ENCODE peak calls at places on chromosomes 3 and 15, in seven cellular contexts. One of them, this sample, is unnamed.

GRCh38 chr3:114727373-114727772 is 419.7 kb downstream of the ZBTB20 start:
- DNase-seq in A549: no peak
- DNase-seq in HCT116: no peak
- DNase-seq in HepG2: no peak
- DNase-seq in H1: no peak
- DNase-seq in endothelial cell of umbilical vein: no peak
- DNase-seq in K562: no peak
- DNase-seq in this sample: no peak

GRCh38 chr3:11168881-11169805 is 14.8 kb downstream of the HRH1 start:
- DNase-seq in A549: no peak
- DNase-seq in HCT116: no peak
- DNase-seq in HepG2: no peak
- DNase-seq in H1: no peak
- DNase-seq in endothelial cell of umbilical vein: no peak
- DNase-seq in K562: no peak
- DNase-seq in this sample: peak

GRCh38 chr15:82715003-82715402 is 5.3 kb upstream of the AP3B2 start:
- DNase-seq in A549: no peak
- DNase-seq in HCT116: no peak
- DNase-seq in HepG2: no peak
- DNase-seq in H1: no peak
- DNase-seq in endothelial cell of umbilical vein: no peak
- DNase-seq in K562: no peak
- DNase-seq in this sample: no peak

GRCh38 chr3:51720292-51721061 is 13.6 kb downstream of the GRM2 start:
- DNase-seq in A549: no peak
- DNase-seq in HCT116: no peak
- DNase-seq in HepG2: no peak
- DNase-seq in H1: no peak
- DNase-seq in endothelial cell of umbilical vein: no peak
- DNase-seq in K562: no peak
- DNase-seq in this sample: no peak

GRCh38 chr3:142468456-142468855 is 20.6 kb upstream of the XRN1 start:
- DNase-seq in A549: no peak
- DNase-seq in HCT116: no peak
- DNase-seq in HepG2: no peak
- DNase-seq in H1: no peak
- DNase-seq in endothelial cell of umbilical vein: no peak
- DNase-seq in K562: no peak
- DNase-seq in this sample: no peak

GRCh38 chr3:134659391-134660045 is 8.7 kb upstream of the KY start:
- DNase-seq in A549: no peak
- DNase-seq in HCT116: no peak
- DNase-seq in HepG2: no peak
- DNase-seq in H1: no peak
- DNase-seq in endothelial cell of umbilical vein: no peak
- DNase-seq in K562: no peak
- DNase-seq in this sample: peak

GRCh38 chr3:178097576-178097975 is 438.7 kb upstream of the KCNMB2 start:
- DNase-seq in A549: no peak
- DNase-seq in HCT116: no peak
- DNase-seq in HepG2: no peak
- DNase-seq in H1: no peak
- DNase-seq in endothelial cell of umbilical vein: no peak
- DNase-seq in K562: no peak
- DNase-seq in this sample: peak

GRCh38 chr3:38120690-38121450 is 16.1 kb downstream of the ACAA1 start:
- DNase-seq in A549: no peak
- DNase-seq in HCT116: no peak
- DNase-seq in HepG2: no peak
- DNase-seq in H1: no peak
- DNase-seq in endothelial cell of umbilical vein: no peak
- DNase-seq in K562: no peak
- DNase-seq in this sample: no peak

GRCh38 chr15:81897011-81897677 is 148.7 kb downstream of the MEX3B start:
- DNase-seq in A549: no peak
- DNase-seq in HCT116: no peak
- DNase-seq in HepG2: no peak
- DNase-seq in H1: no peak
- DNase-seq in endothelial cell of umbilical vein: no peak
- DNase-seq in K562: no peak
- DNase-seq in this sample: no peak

GRCh38 chr3:217436-217835 is 20.9 kb downstream of the CHL1 start:
- DNase-seq in A549: no peak
- DNase-seq in HCT116: no peak
- DNase-seq in HepG2: no peak
- DNase-seq in H1: no peak
- DNase-seq in endothelial cell of umbilical vein: no peak
- DNase-seq in K562: no peak
- DNase-seq in this sample: no peak

GRCh38 chr15:62412634-62413033 is 247.5 kb upstream of the C2CD4B start:
- DNase-seq in A549: no peak
- DNase-seq in HCT116: no peak
- DNase-seq in HepG2: no peak
- DNase-seq in H1: no peak
- DNase-seq in endothelial cell of umbilical vein: no peak
- DNase-seq in K562: no peak
- DNase-seq in this sample: no peak
- TF ChIP-seq POLR2A in A549: no peak
- TF ChIP-seq POLR2A in HCT116: no peak
- TF ChIP-seq POLR2A in HepG2: no peak
- TF ChIP-seq POLR2A in H1: no peak
- TF ChIP-seq POLR2A in endothelial cell of umbilical vein: no peak
- TF ChIP-seq POLR2A in K562: no peak
- TF ChIP-seq POLR2A in this sample: no peak

DNA sequence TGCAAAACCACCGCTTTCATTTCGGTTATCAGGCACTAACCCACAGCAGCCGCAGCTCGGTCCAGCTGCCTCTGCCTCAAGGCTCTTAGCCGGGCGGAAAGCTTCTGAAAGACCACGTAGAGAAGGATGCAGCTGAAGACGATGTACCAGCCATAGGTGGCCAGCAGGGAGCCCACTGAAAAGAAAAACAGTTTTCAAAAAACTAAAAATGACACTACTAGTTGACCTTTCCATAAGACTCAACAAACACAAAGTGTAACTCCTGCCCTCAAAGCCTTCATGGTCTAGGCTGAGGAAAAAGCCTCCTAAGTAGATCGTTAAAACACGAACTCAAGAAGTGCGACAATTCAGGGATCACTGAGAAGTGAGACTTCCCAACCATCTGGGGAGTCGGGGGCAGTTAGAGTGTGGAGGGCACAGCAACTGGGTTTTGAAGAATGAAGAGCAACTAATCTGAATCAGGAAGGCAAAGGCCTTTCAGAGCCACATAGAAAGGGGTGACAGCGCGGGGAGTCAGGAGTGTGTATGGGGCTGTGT is 716 bp downstream of the SELENOS start:
- DNase-seq in A549: no peak
- DNase-seq in HCT116: no peak
- DNase-seq in HepG2: no peak
- DNase-seq in H1: no peak
- DNase-seq in endothelial cell of umbilical vein: peak
- DNase-seq in K562: peak
- DNase-seq in this sample: peak
- TF ChIP-seq CTCF in A549: peak
- TF ChIP-seq CTCF in HCT116: peak
- TF ChIP-seq CTCF in HepG2: peak
- TF ChIP-seq CTCF in H1: no peak
- TF ChIP-seq CTCF in endothelial cell of umbilical vein: peak
- TF ChIP-seq CTCF in K562: peak
- TF ChIP-seq CTCF in this sample: peak

GRCh38 chr15:68682906-68683490 is 104.2 kb downstream of the CORO2B start:
- DNase-seq in A549: no peak
- DNase-seq in HCT116: no peak
- DNase-seq in HepG2: no peak
- DNase-seq in H1: no peak
- DNase-seq in endothelial cell of umbilical vein: no peak
- DNase-seq in K562: no peak
- DNase-seq in this sample: no peak
- TF ChIP-seq MAX in A549: no peak
- TF ChIP-seq MAX in HCT116: no peak
- TF ChIP-seq MAX in HepG2: no peak
- TF ChIP-seq MAX in H1: no peak
- TF ChIP-seq MAX in endothelial cell of umbilical vein: no peak
- TF ChIP-seq MAX in K562: no peak
- TF ChIP-seq MAX in this sample: no peak

GRCh38 chr15:75583689-75584088 is 4.6 kb upstream of the PTPN9 start:
- DNase-seq in A549: no peak
- DNase-seq in HCT116: no peak
- DNase-seq in HepG2: no peak
- DNase-seq in H1: no peak
- DNase-seq in endothelial cell of umbilical vein: no peak
- DNase-seq in K562: no peak
- DNase-seq in this sample: no peak

GRCh38 chr15:75578206-75578947 is 738 bp downstream of the PTPN9 start:
- DNase-seq in A549: no peak
- DNase-seq in HCT116: no peak
- DNase-seq in HepG2: no peak
- DNase-seq in H1: no peak
- DNase-seq in endothelial cell of umbilical vein: peak
- DNase-seq in K562: peak
- DNase-seq in this sample: peak

GRCh38 chr15:75577401-75578205 is 1.5 kb downstream of the PTPN9 start:
- DNase-seq in A549: no peak
- DNase-seq in HCT116: no peak
- DNase-seq in HepG2: no peak
- DNase-seq in H1: no peak
- DNase-seq in endothelial cell of umbilical vein: peak
- DNase-seq in K562: no peak
- DNase-seq in this sample: peak

GRCh38 chr15:75584121-75584520 is 5.0 kb upstream of the PTPN9 start:
- DNase-seq in A549: no peak
- DNase-seq in HCT116: no peak
- DNase-seq in HepG2: no peak
- DNase-seq in H1: no peak
- DNase-seq in endothelial cell of umbilical vein: no peak
- DNase-seq in K562: no peak
- DNase-seq in this sample: no peak

GRCh38 chr15:75578948-75579908 is at the start of gene PTPN9:
- DNase-seq in A549: peak
- DNase-seq in HCT116: peak
- DNase-seq in HepG2: peak
- DNase-seq in H1: peak
- DNase-seq in endothelial cell of umbilical vein: peak
- DNase-seq in K562: peak
- DNase-seq in this sample: peak
- TF ChIP-seq POLR2A in A549: peak
- TF ChIP-seq POLR2A in HCT116: peak
- TF ChIP-seq POLR2A in HepG2: peak
- TF ChIP-seq POLR2A in H1: peak
- TF ChIP-seq POLR2A in endothelial cell of umbilical vein: peak
- TF ChIP-seq POLR2A in K562: peak
- TF ChIP-seq POLR2A in this sample: peak

GRCh38 chr3:12903000-12903800 is 61.8 kb upstream of the RPL32 start:
- DNase-seq in A549: no peak
- DNase-seq in HCT116: no peak
- DNase-seq in HepG2: no peak
- DNase-seq in H1: no peak
- DNase-seq in endothelial cell of umbilical vein: no peak
- DNase-seq in K562: no peak
- DNase-seq in this sample: no peak

GRCh38 chr3:12902181-12902999 is 61.0 kb upstream of the RPL32 start:
- DNase-seq in A549: no peak
- DNase-seq in HCT116: no peak
- DNase-seq in HepG2: no peak
- DNase-seq in H1: no peak
- DNase-seq in endothelial cell of umbilical vein: no peak
- DNase-seq in K562: no peak
- DNase-seq in this sample: peak

GRCh38 chr3:12903881-12904280 is 62.5 kb upstream of the RPL32 start:
- DNase-seq in A549: no peak
- DNase-seq in HCT116: no peak
- DNase-seq in HepG2: no peak
- DNase-seq in H1: no peak
- DNase-seq in endothelial cell of umbilical vein: no peak
- DNase-seq in K562: no peak
- DNase-seq in this sample: no peak

GRCh38 chr3:12900885-12901411 is 59.6 kb upstream of the RPL32 start:
- DNase-seq in A549: no peak
- DNase-seq in HCT116: no peak
- DNase-seq in HepG2: no peak
- DNase-seq in H1: no peak
- DNase-seq in endothelial cell of umbilical vein: no peak
- DNase-seq in K562: no peak
- DNase-seq in this sample: no peak

GRCh38 chr3:12901631-12902045 is 60.3 kb upstream of the RPL32 start:
- DNase-seq in A549: no peak
- DNase-seq in HCT116: no peak
- DNase-seq in HepG2: peak
- DNase-seq in H1: no peak
- DNase-seq in endothelial cell of umbilical vein: no peak
- DNase-seq in K562: peak
- DNase-seq in this sample: peak
- TF ChIP-seq CTCF in A549: no peak
- TF ChIP-seq CTCF in HCT116: peak
- TF ChIP-seq CTCF in HepG2: peak
- TF ChIP-seq CTCF in H1: peak
- TF ChIP-seq CTCF in endothelial cell of umbilical vein: no peak
- TF ChIP-seq CTCF in K562: peak
- TF ChIP-seq CTCF in this sample: peak

DNA sequence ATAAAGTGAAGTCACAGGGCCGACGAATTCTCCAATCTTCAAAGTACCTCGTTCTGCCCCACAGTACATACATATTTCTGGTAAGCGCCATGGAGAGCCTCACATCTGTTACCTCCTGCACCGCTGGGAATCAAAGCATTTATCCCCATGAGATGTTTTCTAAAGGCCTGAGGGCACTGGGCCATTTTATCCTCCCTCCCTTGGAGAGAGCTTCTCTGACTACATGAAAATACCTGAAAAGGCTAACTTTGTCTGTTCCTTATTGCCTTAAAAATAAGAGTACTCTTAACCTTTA is 148.1 kb downstream of the RORA start:
- DNase-seq in A549: no peak
- DNase-seq in HCT116: no peak
- DNase-seq in HepG2: no peak
- DNase-seq in H1: no peak
- DNase-seq in endothelial cell of umbilical vein: no peak
- DNase-seq in K562: no peak
- DNase-seq in this sample: no peak
- TF ChIP-seq MAX in A549: no peak
- TF ChIP-seq MAX in HCT116: no peak
- TF ChIP-seq MAX in HepG2: no peak
- TF ChIP-seq MAX in H1: no peak
- TF ChIP-seq MAX in endothelial cell of umbilical vein: no peak
- TF ChIP-seq MAX in K562: no peak
- TF ChIP-seq MAX in this sample: no peak

This sample was measured in NB4.